ENCODE peak calls at places on chromosomes 4 and X, in seven cellular contexts. Y, E, N, U, D, J and R are unnamed samples.
A peak's percentile ranks its signal among the peaks of the same experiment; 100 is the strongest.

GRCh38 chr4:130203571-130203970 is 1107.6 kb downstream of the C4orf33 start:
- DNase-seq in Y (no peak), J (no peak), D (no peak), U (no peak), E (no peak), N (no peak), R (no peak)

GRCh38 chr4:153153339-153153851 is 50.8 kb upstream of the TRIM2 start:
- DNase-seq in N (peak; percentile 70), E (no peak), U (no peak), D (peak; percentile 36), J (peak; percentile 85), Y (peak; percentile 45), R (no peak)

GRCh38 chr4:78651250-78651860 is 99.8 kb downstream of the ANXA3 start:
- DNase-seq in N (no peak), E (no peak), J (no peak), D (no peak), U (no peak), Y (no peak), R (no peak)

GRCh38 chr4:148782284-148782683 is 340.1 kb upstream of the NR3C2 start:
- DNase-seq in U (no peak), D (no peak), J (peak; percentile 65), Y (no peak), N (no peak), E (no peak), R (no peak)

GRCh38 chrX:446243-446642 is 59.5 kb upstream of the PPP2R3B start:
- DNase-seq in J (peak; percentile 85), D (no peak), N (no peak), E (no peak), U (no peak), Y (no peak), R (no peak)

GRCh38 chrX:64389489-64389888 is 5.8 kb downstream of the MTMR8 start:
- DNase-seq in J (no peak), Y (no peak), N (no peak), U (no peak), D (no peak), E (no peak), R (no peak)

GRCh38 chr4:6252051-6252450 is 17.6 kb upstream of the WFS1 start:
- DNase-seq in N (no peak), J (no peak), D (no peak), U (no peak), E (no peak), Y (no peak), R (no peak)

GRCh38 chr4:100984901-100985300 is 362.4 kb downstream of the PPP3CA start:
- DNase-seq in E (no peak), N (no peak), J (no peak), U (peak; percentile 36), Y (no peak), D (no peak), R (no peak)

GRCh38 chr4:101284546-101284945 is 62.8 kb downstream of the PPP3CA start:
- DNase-seq in D (peak; percentile 48), N (no peak), E (no peak), U (peak; percentile 34), Y (no peak), J (no peak), R (no peak)

GRCh38 chrX:108072746-108073145 is 18.6 kb downstream of the PSMD10 start:
- DNase-seq in E (no peak), N (no peak), D (no peak), Y (no peak), U (no peak), J (no peak), R (no peak)

GRCh38 chr4:35358001-35358584 is 886.2 kb downstream of the ARAP2 start:
- DNase-seq in Y (no peak), N (no peak), E (no peak), J (peak; percentile 4), U (peak; percentile 1), D (peak; percentile 41), R (no peak)

DNA sequence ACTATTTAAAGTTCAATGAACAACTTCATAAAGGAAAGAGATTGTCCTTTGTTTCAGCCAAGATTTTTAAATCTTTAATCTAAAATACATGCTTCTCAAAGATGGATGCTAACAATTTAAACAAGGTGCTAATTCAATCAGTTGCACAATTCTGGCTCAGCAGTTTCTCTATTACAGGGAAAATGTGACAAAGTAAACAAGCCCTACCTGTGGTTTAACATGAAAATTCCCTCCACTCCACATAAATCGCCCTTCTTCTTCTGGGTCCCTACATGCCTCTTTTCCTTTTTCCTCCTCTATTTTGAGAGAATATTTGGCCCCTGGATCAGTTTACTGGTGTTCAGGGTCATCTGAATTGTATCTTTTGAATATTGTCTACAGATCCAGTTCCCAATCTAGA is 80.6 kb downstream of the FRYL start:
- DNase-seq in N (no peak), J (no peak), D (peak; percentile 78), E (no peak), U (peak; percentile 89), Y (no peak), R (no peak)
- H3K4me3 ChIP-seq in N (no peak overlapping the region), J (no peak overlapping the region), D (peak overlapping the region; percentile 49), E (no peak overlapping the region), U (peak overlapping the region; percentile 22), Y (no peak overlapping the region), R (no peak overlapping the region)

GRCh38 chrX:85544609-85545008 is 165.1 kb upstream of the POF1B start:
- DNase-seq in J (no peak), N (no peak), D (no peak), U (no peak), E (no peak), Y (no peak), R (no peak)
- H3K4me3 ChIP-seq in J (no peak overlapping the region), N (no peak overlapping the region), D (no peak overlapping the region), U (no peak overlapping the region), E (no peak overlapping the region), Y (no peak overlapping the region), R (no peak overlapping the region)

GRCh38 chr4:10028910-10029309 is 7.6 kb upstream of the SLC2A9 start:
- DNase-seq in D (peak; percentile 40), J (no peak), Y (no peak), U (no peak), N (no peak), E (no peak), R (no peak)

GRCh38 chr4:10023806-10024205 is 2.5 kb upstream of the SLC2A9 start:
- DNase-seq in N (no peak), E (no peak), J (no peak), U (peak; percentile 72), Y (no peak), D (no peak), R (no peak)

GRCh38 chr4:10025230-10025806 is 4.0 kb upstream of the SLC2A9 start:
- DNase-seq in N (no peak), Y (no peak), J (no peak), U (no peak), E (no peak), D (no peak), R (no peak)

GRCh38 chr4:10024303-10024702 is 3.0 kb upstream of the SLC2A9 start:
- DNase-seq in E (no peak), Y (no peak), N (no peak), J (no peak), U (no peak), D (no peak), R (no peak)

DNA sequence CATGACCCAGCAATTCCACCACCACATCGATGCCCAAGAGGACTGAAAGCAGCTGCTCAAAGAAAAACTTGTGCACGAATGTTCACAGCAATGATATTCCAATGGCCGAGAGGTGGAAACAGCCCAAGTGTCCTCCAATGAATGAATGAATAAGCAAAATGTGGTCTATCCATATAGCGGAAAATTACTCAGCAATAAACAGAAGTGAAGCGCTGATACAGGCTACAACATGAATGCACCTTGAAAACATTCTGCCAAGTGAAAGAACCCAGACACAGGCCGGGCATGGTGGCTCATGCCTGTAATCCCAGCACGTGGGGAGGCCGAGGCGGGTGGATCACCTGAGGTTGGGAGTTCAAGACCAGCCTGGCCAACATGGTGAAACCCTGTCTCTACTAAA is 5.2 kb upstream of the SLC2A9 start:
- DNase-seq in N (no peak), J (no peak), D (no peak), U (peak; percentile 46), E (no peak), Y (no peak), R (no peak)
- H3K4me3 ChIP-seq in N (no peak overlapping the region), J (no peak overlapping the region), D (no peak overlapping the region), U (no peak overlapping the region), E (no peak overlapping the region), Y (no peak overlapping the region), R (no peak overlapping the region)

GRCh38 chr4:185657699-185658098 is 122.4 kb upstream of the PDLIM3 start:
- DNase-seq in J (no peak), E (no peak), N (no peak), D (no peak), Y (no peak), U (no peak), R (no peak)

GRCh38 chr4:185654965-185655554 is 119.8 kb upstream of the PDLIM3 start:
- DNase-seq in N (no peak), U (no peak), D (no peak), E (no peak), Y (no peak), J (no peak), R (no peak)

GRCh38 chr4:185654311-185654710 is 119.0 kb upstream of the PDLIM3 start:
- DNase-seq in Y (no peak), E (no peak), J (no peak), D (no peak), U (peak; percentile 44), N (no peak), R (no peak)

GRCh38 chr4:185657191-185657590 is 121.9 kb upstream of the PDLIM3 start:
- DNase-seq in E (no peak), N (no peak), Y (no peak), U (no peak), D (no peak), J (peak; percentile 64), R (no peak)

DNA sequence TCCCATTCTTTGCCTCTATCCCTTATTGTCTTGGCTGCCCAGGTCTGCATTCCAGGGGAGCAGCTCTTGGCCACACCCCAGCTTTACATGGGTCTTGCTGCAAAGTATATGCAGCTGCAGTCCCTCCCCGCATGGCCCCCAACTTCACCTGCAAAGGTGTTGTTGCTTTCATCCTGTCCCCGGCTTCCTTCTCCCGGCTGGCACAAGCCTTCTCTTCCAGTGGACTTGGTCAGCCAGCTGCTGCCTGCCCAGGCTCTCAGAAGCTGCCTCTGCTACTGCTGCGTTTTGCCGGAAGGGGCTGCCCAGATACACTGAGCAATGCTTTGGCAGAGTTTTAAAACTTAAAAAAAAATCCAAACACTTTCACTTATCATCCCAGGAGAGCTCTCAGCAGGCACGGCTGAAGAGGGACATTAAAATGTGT is 121.2 kb upstream of the PDLIM3 start:
- DNase-seq in Y (no peak), N (no peak), U (no peak), J (peak; percentile 49), D (no peak), E (no peak), R (no peak)
- H3K4me3 ChIP-seq in Y (no peak overlapping the region), N (no peak overlapping the region), U (no peak overlapping the region), J (no peak overlapping the region), D (no peak overlapping the region), E (no peak overlapping the region), R (no peak overlapping the region)

GRCh38 chr4:155526452-155527169 is 140.0 kb upstream of the GUCY1A1 start:
- DNase-seq in U (no peak), N (no peak), E (no peak), Y (no peak), J (no peak), D (no peak), R (no peak)
- H3K4me3 ChIP-seq in U (no peak overlapping the region), N (no peak overlapping the region), E (no peak overlapping the region), Y (no peak overlapping the region), J (no peak overlapping the region), D (no peak overlapping the region), R (no peak overlapping the region)

DNA sequence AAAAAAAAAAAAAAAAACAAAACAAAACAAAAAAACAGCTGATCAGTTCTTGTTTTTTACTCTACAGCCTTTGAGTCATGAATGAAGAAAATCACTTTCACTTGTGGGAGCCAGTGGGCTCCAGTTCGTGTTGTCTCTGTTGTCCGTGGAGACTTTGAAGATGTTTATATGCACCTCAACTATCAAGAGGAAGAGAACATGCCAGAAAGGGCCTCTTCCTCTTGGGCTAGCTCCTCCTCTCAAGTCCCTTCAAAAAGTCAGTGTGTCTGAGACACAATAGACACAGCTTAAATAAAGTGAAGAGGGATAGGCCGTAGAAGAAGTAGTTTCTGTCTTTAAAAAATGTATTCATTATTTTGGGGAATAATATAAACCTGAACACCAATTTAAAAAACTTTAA is 182.7 kb downstream of the KDR start:
- DNase-seq in Y (no peak), E (no peak), N (peak; percentile 24), U (no peak), J (no peak), D (no peak), R (no peak)
- H3K4me3 ChIP-seq in Y (no peak overlapping the region), E (no peak overlapping the region), N (no peak overlapping the region), U (no peak overlapping the region), J (no peak overlapping the region), D (no peak overlapping the region), R (no peak overlapping the region)